ENCODE peak calls at places on chromosomes 6 and 20, in eight cellular contexts. L, F, T, J, Y, N, V and I are unnamed samples.

GRCh38 chr20:60250251-60250650 is 292.0 kb downstream of the CDH26 start:
- DNase-seq in L (no peak), F (peak), T (no peak), J (no peak), Y (no peak), N (no peak), V (no peak), I (no peak)

GRCh38 chr20:11901127-11901526 is 16.6 kb upstream of the BTBD3 start:
- DNase-seq in L (no peak), F (peak), T (peak), J (no peak), Y (no peak), N (no peak), V (peak), I (no peak)

GRCh38 chr20:24667689-24668383 is 198.4 kb downstream of the SYNDIG1 start:
- DNase-seq in L (no peak), F (no peak), T (no peak), J (no peak), Y (no peak), N (no peak), V (no peak), I (no peak)

GRCh38 chr6:10545482-10545881 is 24.3 kb downstream of the GCNT2 start:
- DNase-seq in L (no peak), F (no peak), T (no peak), J (no peak), Y (no peak), N (no peak), V (no peak), I (no peak)

GRCh38 chr6:46932526-46932925 is 10.8 kb upstream of the ADGRF5 start:
- DNase-seq in L (no peak), F (no peak), T (peak), J (no peak), Y (no peak), N (no peak), V (no peak), I (no peak)

GRCh38 chr20:8244637-8245036 is 112.6 kb downstream of the PLCB1 start:
- DNase-seq in L (no peak), F (peak), T (peak), J (peak), Y (peak), N (no peak), V (peak), I (no peak)

GRCh38 chr6:23277521-23278227 is 708.3 kb downstream of the HDGFL1 start:
- DNase-seq in L (no peak), F (no peak), T (no peak), J (no peak), Y (no peak), N (no peak), V (no peak), I (no peak)

GRCh38 chr20:1822564-1823420 is 72.4 kb upstream of the SIRPA start:
- DNase-seq in L (no peak), F (peak), T (peak), J (no peak), Y (no peak), N (no peak), V (peak), I (no peak)

GRCh38 chr6:15017251-15017650 is 228.6 kb upstream of the JARID2 start:
- DNase-seq in L (no peak), F (peak), T (peak), J (no peak), Y (no peak), N (peak), V (peak), I (peak)

GRCh38 chr6:105510746-105511145 is 107.9 kb upstream of the PREP start:
- DNase-seq in L (no peak), F (peak), T (peak), J (no peak), Y (no peak), N (no peak), V (peak), I (no peak)

GRCh38 chr6:13702809-13703302 is 8.8 kb downstream of the RANBP9 start:
- DNase-seq in L (no peak), F (no peak), T (no peak), J (no peak), Y (no peak), N (no peak), V (no peak), I (no peak)

GRCh38 chr20:32517914-32518592 is 67.1 kb downstream of the NOL4L start:
- DNase-seq in L (no peak), F (no peak), T (no peak), J (no peak), Y (no peak), N (no peak), V (no peak), I (no peak)

GRCh38 chr6:19549109-19549508 is 288.1 kb upstream of the ID4 start:
- DNase-seq in L (no peak), F (peak), T (no peak), J (no peak), Y (no peak), N (no peak), V (peak), I (no peak)

GRCh38 chr6:19879663-19880062 is 42.5 kb downstream of the ID4 start:
- DNase-seq in L (no peak), F (no peak), T (no peak), J (no peak), Y (no peak), N (no peak), V (no peak), I (no peak)

GRCh38 chr6:16712250-16712930 is 48.9 kb downstream of the ATXN1 start:
- DNase-seq in L (no peak), F (peak), T (no peak), J (no peak), Y (no peak), N (no peak), V (peak), I (no peak)

GRCh38 chr6:51411726-51412125 is 593.1 kb downstream of the TFAP2B start:
- DNase-seq in L (no peak), F (no peak), T (no peak), J (no peak), Y (no peak), N (no peak), V (no peak), I (no peak)

GRCh38 chr6:117906905-117907599 is at the start of gene SLC35F1:
- DNase-seq in L (no peak), F (peak), T (peak), J (no peak), Y (no peak), N (peak), V (peak), I (peak)

GRCh38 chr6:153511896-153512496 is 380.9 kb upstream of the RGS17 start:
- DNase-seq in L (no peak), F (peak), T (peak), J (no peak), Y (no peak), N (no peak), V (peak), I (peak)

GRCh38 chr20:15889073-15889923 is 684.0 kb downstream of the KIF16B start:
- DNase-seq in L (no peak), F (no peak), T (no peak), J (no peak), Y (no peak), N (no peak), V (no peak), I (no peak)

GRCh38 chr20:49395659-49396058 is 86.8 kb downstream of the KCNB1 start:
- DNase-seq in L (no peak), F (no peak), T (no peak), J (no peak), Y (no peak), N (no peak), V (no peak), I (no peak)

GRCh38 chr20:49395183-49395582 is 87.3 kb downstream of the KCNB1 start:
- DNase-seq in L (no peak), F (peak), T (no peak), J (no peak), Y (no peak), N (no peak), V (no peak), I (no peak)

GRCh38 chr20:49394757-49395156 is 87.7 kb downstream of the KCNB1 start:
- DNase-seq in L (no peak), F (no peak), T (no peak), J (no peak), Y (no peak), N (no peak), V (no peak), I (no peak)

GRCh38 chr20:49397525-49397924 is 84.9 kb downstream of the KCNB1 start:
- DNase-seq in L (no peak), F (peak), T (peak), J (no peak), Y (peak), N (no peak), V (peak), I (no peak)

DNA sequence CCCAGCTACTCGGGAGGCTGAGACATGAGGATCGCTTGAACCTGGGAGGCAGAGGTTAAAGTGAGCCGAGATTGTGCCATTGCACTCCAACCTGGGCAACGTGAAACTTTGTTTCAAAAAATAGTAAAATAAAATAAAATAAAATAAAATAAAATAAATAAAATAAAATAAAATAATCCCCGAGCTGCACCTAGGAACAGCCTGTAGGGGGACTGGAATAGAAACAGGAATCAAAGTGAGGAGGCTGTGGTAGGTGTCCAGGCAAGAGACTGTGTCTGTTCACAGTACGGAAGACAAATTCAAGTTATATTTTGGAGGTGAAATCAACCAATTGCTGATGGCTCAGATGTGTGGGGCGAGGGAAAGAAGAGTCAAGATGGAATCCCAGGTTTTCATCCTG is 86.2 kb downstream of the KCNB1 start:
- DNase-seq in L (no peak), F (no peak), T (no peak), J (no peak), Y (no peak), N (no peak), V (no peak), I (no peak)
- TF ChIP-seq CTCF in L (no peak), F (peak), T (no peak), J (peak), Y (no peak), N (no peak), V (peak), I (peak)

GRCh38 chr6:62891065-62891647 is 320.1 kb upstream of the FKBP1C start:
- DNase-seq in L (no peak), F (peak), T (no peak), J (no peak), Y (no peak), N (no peak), V (peak), I (no peak)
- TF ChIP-seq CTCF in L (no peak), F (peak), T (no peak), J (no peak), Y (peak), N (peak), V (peak), I (peak)

DNA sequence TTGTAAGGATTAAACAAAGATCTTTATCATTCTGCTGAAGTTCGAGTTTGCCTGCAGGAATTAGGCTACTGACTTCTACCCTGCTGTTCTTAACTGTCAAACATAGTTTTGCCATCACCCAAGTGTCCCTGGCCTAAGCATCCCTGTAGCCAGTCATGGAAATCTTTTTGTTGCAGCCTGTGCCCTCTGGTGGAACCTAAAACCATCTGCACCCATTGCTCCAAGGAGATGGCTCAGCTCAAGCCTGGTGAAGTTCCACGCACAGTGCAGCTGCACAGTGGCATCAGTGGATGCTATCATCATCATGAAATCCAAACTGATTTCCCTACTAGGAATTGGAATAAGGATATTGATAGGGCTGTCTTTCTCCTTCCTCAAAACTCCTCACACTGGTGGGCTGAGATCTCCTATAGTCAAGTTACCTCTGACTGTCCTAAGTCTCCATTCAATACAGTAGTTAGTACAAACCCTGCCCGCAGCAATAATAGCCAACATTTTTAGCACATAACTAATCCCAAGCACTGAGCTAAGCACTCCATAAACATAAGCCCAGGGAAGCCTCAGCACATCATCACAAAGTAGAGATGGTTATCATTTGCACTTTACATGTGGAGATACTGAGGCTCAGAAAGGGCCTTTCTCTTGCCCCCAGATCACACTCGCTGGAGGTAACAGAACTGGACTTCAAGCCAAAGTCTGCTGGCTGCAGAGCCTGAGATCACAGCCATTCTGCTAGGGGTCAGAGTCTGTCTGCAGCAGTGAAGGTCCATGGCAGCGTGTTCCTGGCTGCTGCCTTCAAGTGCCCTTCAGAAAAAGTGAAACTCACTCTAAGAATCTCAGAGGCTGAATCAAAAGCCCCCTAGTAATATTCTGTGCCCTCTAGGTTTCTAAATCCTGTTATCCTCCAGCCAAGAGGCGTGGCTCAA is 77.2 kb upstream of the MC3R start:
- DNase-seq in L (no peak), F (no peak), T (peak), J (no peak), Y (no peak), N (no peak), V (no peak), I (no peak)
- TF ChIP-seq CTCF in L (no peak), F (no peak), T (no peak), J (peak), Y (no peak), N (peak), V (no peak), I (no peak)

GRCh38 chr6:43495409-43495941 is 14.7 kb downstream of the LRRC73 start:
- DNase-seq in L (no peak), F (no peak), T (no peak), J (no peak), Y (no peak), N (no peak), V (no peak), I (no peak)
- TF ChIP-seq CTCF in L (no peak), F (peak), T (peak), J (peak), Y (no peak), N (no peak), V (peak), I (no peak)

GRCh38 chr6:63574554-63574900 is 2.2 kb downstream of the LOC128125822 start:
- DNase-seq in L (no peak), F (no peak), T (no peak), J (no peak), Y (no peak), N (no peak), V (no peak), I (no peak)
- TF ChIP-seq CTCF in L (peak), F (no peak), T (no peak), J (no peak), Y (no peak), N (no peak), V (no peak), I (peak)

GRCh38 chr20:41352106-41352505 is 11.5 kb downstream of the LPIN3 start:
- DNase-seq in L (no peak), F (no peak), T (no peak), J (no peak), Y (no peak), N (no peak), V (no peak), I (no peak)
- TF ChIP-seq CTCF in L (no peak), F (no peak), T (no peak), J (no peak), Y (no peak), N (no peak), V (peak), I (no peak)

DNA sequence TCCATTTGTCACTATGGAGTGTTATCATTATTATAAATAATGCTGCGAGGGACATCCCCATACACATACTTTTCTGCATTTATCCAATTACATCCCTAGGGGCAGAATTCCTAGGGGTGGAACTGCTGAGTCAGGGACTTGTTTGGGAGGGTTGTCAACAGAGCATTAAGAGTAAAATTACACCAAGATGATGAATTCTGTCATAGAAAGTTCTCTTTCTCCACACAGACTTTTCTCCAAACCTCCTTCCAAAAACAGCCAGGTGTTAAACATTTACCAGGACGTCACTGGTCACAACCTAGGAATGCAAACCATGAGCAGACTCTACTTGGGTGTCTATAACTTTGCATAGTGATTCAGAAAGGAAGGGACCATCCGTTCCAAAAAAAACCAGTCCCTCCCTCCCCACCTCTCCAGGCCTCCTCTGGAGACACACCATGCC is 95.5 kb downstream of the PRND start:
- DNase-seq in L (no peak), F (peak), T (no peak), J (no peak), Y (no peak), N (no peak), V (no peak), I (no peak)
- TF ChIP-seq CTCF in L (no peak), F (peak), T (no peak), J (no peak), Y (no peak), N (no peak), V (no peak), I (no peak)

DNA sequence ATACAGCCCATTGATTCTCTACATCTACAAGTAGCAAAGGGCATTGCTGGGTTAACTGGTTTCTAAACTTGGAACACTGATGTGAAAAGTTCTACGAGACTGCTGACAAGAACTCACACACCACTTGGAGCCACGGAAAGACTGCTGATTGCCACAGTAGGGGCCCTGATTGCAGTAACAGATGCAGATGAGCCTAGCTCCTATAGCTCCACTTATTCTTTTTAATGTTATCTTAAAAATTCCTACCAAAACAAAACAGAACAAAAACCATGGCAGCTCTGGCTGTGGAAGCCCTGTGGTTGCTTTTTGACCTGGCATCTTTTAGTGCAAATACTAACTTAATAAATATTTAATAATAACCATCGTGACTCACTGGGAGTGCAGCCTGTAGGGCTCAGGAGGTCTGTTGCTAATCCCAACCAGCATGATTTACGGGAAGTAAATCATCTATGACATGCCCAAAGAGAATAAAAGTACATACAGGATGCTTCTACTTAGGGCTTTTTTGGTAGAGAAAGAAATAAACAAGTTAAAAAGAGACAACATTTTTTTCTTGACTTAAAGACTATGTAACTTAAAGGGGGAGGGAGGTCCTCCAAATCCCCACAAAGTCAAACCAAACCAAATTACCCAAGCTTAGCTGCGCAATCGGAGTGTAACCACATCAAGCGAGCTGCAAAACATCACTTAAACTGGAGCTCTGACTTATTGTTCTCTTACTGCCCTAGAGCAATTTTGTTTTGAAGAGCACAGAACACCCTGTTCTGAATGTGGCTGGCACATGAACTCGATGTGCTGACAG is 87.2 kb downstream of the FKBP5 start:
- DNase-seq in L (peak), F (peak), T (peak), J (peak), Y (peak), N (no peak), V (peak), I (no peak)
- TF ChIP-seq CTCF in L (no peak), F (no peak), T (no peak), J (no peak), Y (no peak), N (no peak), V (no peak), I (no peak)

GRCh38 chr20:63215101-63216040 is 560 bp downstream of the YTHDF1 start:
- DNase-seq in L (no peak), F (peak), T (peak), J (no peak), Y (peak), N (no peak), V (peak), I (peak)
- TF ChIP-seq CTCF in L (no peak), F (peak), T (peak), J (no peak), Y (no peak), N (no peak), V (peak), I (peak)